ENCODE peak calls at places on chromosome 5, in eight cellular contexts. J, W, L, Z, S, A, O and F are unnamed samples.

GRCh38 chr5:136619556-136619955 is 254.2 kb upstream of the TRPC7 start:
- DNase-seq in J (no peak), W (no peak), L (no peak), Z (no peak), S (no peak), A (no peak), O (no peak), F (no peak)

GRCh38 chr5:3058930-3059329 is 307.5 kb upstream of the IRX2 start:
- DNase-seq in J (no peak), W (no peak), L (no peak), Z (no peak), S (no peak), A (no peak), O (no peak), F (no peak)

GRCh38 chr5:6713274-6714181 is at the start of gene TENT4A:
- DNase-seq in J (peak), W (no peak), L (peak), Z (no peak), S (peak), A (no peak), O (no peak), F (no peak)

GRCh38 chr5:29697786-29698414 is 1495.6 kb upstream of the CDH6 start:
- DNase-seq in J (no peak), W (no peak), L (no peak), Z (no peak), S (no peak), A (peak), O (no peak), F (peak)

GRCh38 chr5:51892680-51893079 is 509.4 kb downstream of the ISL1 start:
- DNase-seq in J (no peak), W (no peak), L (no peak), Z (no peak), S (no peak), A (no peak), O (no peak), F (no peak)

GRCh38 chr5:39424751-39425524 is at the start of gene DAB2:
- DNase-seq in J (peak), W (peak), L (peak), Z (peak), S (peak), A (peak), O (peak), F (peak)

GRCh38 chr5:77175235-77175634 is 35.2 kb upstream of the PDE8B start:
- DNase-seq in J (no peak), W (no peak), L (no peak), Z (no peak), S (no peak), A (peak), O (no peak), F (no peak)

GRCh38 chr5:147763791-147764525 is 18.6 kb downstream of the JAKMIP2 start:
- DNase-seq in J (peak), W (no peak), L (no peak), Z (peak), S (no peak), A (peak), O (no peak), F (no peak)

GRCh38 chr5:150503386-150503785 is 4.5 kb upstream of the NDST1 start:
- DNase-seq in J (no peak), W (no peak), L (no peak), Z (no peak), S (no peak), A (no peak), O (no peak), F (no peak)

GRCh38 chr5:93359958-93360305 is 221.1 kb downstream of the NR2F1-AS1 start:
- DNase-seq in J (no peak), W (no peak), L (no peak), Z (no peak), S (no peak), A (no peak), O (no peak), F (no peak)
- H3K27ac ChIP-seq in J (peak), W (no peak), L (no peak), Z (peak), S (no peak), A (no peak), O (no peak), F (no peak)

GRCh38 chr5:56124885-56125250 is 108.3 kb downstream of the ANKRD55 start:
- DNase-seq in J (no peak), W (no peak), L (no peak), Z (no peak), S (no peak), A (no peak), O (no peak), F (no peak)
- H3K27ac ChIP-seq in J (no peak), W (no peak), L (no peak), Z (no peak), S (peak), A (no peak), O (no peak), F (no peak)

DNA sequence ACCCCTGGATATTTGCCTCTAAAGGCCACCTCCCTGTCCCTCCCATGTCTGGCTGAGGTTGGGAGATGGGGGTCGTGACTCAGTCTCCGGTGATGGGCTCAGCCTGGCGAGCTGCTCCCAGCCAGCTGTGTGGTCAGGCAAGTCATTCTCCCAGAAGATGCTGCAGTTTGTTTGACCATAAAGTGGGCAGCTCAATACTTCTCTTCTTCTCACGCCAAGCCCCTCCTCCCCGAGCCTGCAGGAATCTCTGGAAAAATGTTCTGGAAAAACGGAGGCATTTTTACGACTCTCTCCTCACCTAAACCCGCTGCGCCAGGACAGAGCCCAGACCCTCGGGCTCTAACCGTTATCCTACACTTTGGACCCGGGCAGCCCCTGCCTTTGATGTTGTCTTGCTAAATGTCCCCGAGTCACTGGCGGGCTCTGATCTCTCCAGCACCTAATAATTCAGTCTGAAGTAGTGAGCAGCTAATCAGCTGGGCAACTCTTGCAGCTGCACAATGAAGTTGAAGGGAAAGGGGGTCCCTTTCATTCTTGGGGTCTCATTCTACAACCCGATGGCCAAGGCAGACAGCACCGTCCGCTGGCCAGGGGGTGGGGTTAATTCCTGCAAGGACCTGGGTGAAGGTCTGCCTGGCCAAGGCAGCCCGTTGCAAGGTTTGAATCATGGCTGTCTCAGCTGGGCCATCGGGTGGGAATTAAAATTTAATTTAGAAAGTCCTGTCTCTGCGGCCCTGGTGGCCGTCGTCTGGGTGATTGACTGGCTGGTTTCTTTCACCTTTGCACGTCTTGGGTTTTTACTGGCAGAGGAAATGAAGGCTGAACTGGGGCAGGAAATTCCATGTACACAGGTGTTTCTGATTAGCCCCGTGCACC is 12.3 kb downstream of the DCANP1 start:
- DNase-seq in J (no peak), W (no peak), L (no peak), Z (no peak), S (no peak), A (no peak), O (no peak), F (no peak)
- H3K27ac ChIP-seq in J (no peak), W (no peak), L (no peak), Z (no peak), S (no peak), A (no peak), O (no peak), F (no peak)

DNA sequence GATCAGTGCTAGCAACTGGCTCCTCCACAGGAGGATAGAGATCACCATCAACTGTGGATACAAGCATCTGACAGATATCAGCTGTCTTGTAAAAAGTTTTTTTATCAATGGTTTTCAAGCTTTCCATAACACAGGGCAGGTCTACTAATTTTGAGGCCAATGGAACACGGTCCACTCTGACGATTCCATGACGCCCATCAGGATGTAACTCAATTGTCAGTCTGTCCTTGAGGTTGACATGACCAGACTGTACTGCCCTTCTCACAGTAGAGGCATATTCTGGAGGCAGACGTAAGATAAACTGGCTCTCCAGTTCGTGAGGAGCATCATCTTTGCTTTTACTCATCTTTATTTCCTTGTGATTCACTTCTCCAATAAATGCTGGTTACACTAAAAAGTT is 885 bp downstream of the TAF7 start:
- DNase-seq in J (no peak), W (no peak), L (no peak), Z (no peak), S (no peak), A (peak), O (no peak), F (no peak)
- H3K27ac ChIP-seq in J (no peak), W (peak), L (no peak), Z (no peak), S (peak), A (no peak), O (peak), F (no peak)

DNA sequence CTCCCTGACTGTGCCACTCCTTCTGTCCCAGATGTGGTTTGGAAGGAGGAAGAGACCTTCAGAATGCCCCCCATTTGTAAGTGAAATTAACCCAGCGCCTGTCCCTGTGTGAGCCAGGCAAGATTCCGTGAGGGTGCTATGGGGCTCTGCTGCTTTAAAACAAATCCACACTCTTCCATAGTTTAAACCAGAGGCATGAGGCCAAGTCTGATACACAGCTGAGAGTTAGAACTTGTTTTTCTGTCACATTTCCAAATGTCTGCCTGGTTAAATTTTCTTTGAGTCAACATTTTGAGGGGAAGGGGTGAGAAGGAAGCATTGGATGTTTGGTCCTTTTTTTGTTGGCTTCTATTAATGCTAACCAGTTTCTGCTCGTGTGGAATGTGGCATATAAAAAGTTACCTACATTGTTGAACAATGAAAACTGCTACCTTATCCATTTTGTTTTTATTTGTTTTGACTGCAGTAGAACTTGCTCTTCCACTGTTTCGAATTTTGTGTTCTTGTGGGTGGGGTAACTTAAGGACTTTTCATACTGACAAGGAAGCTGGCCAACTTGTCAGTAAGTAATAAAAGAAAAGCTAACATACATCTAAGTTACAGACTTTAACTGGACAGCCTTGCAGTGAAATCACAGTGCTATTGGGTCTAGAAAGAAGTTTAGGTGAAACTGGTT is 12.9 kb downstream of the RGMB start:
- DNase-seq in J (peak), W (no peak), L (no peak), Z (no peak), S (no peak), A (no peak), O (no peak), F (no peak)
- H3K27ac ChIP-seq in J (no peak), W (no peak), L (no peak), Z (no peak), S (peak), A (no peak), O (no peak), F (no peak)

GRCh38 chr5:33338336-33339110 is 102.2 kb upstream of the TARS1 start:
- DNase-seq in J (no peak), W (no peak), L (no peak), Z (no peak), S (no peak), A (no peak), O (no peak), F (no peak)

GRCh38 chr5:33337621-33337960 is 103.2 kb upstream of the TARS1 start:
- DNase-seq in J (no peak), W (no peak), L (no peak), Z (no peak), S (no peak), A (no peak), O (no peak), F (no peak)

GRCh38 chr5:33336911-33337620 is 103.7 kb upstream of the TARS1 start:
- DNase-seq in J (peak), W (no peak), L (no peak), Z (peak), S (no peak), A (no peak), O (no peak), F (no peak)

GRCh38 chr5:33332804-33333203 is 108.0 kb upstream of the TARS1 start:
- DNase-seq in J (peak), W (no peak), L (no peak), Z (no peak), S (no peak), A (no peak), O (no peak), F (no peak)

GRCh38 chr5:33334829-33335228 is 105.9 kb upstream of the TARS1 start:
- DNase-seq in J (no peak), W (no peak), L (no peak), Z (no peak), S (no peak), A (no peak), O (no peak), F (no peak)
- H3K27ac ChIP-seq in J (no peak), W (no peak), L (no peak), Z (no peak), S (no peak), A (no peak), O (no peak), F (no peak)